ENCODE peak calls at places on chromosome 22, in nine cellular contexts. One of them, this sample, is unnamed.

GRCh38 chr22:24191381-24191841 is 10.1 kb downstream of the SUSD2 start:
- DNase-seq in SW480: no peak
- DNase-seq in body of pancreas: no peak
- DNase-seq in KBM-7: no peak
- DNase-seq in ELF-1: no peak
- DNase-seq in AG09309: no peak
- DNase-seq in CD8-positive, alpha-beta memory T cell: no peak
- DNase-seq in activated T-cell treated with anti-CD3 and anti-CD28 coated beads for 1 hour: no peak
- DNase-seq in dorsolateral prefrontal cortex: no peak
- DNase-seq in this sample: no peak

GRCh38 chr22:19750666-19751490 is 9.7 kb upstream of the TBX1 start:
- DNase-seq in SW480: no peak
- DNase-seq in body of pancreas: no peak
- DNase-seq in KBM-7: no peak
- DNase-seq in ELF-1: no peak
- DNase-seq in AG09309: no peak
- DNase-seq in CD8-positive, alpha-beta memory T cell: no peak
- DNase-seq in activated T-cell treated with anti-CD3 and anti-CD28 coated beads for 1 hour: no peak
- DNase-seq in dorsolateral prefrontal cortex: no peak
- DNase-seq in this sample: no peak

GRCh38 chr22:49738006-49738405 is 89.7 kb downstream of the BRD1 start:
- DNase-seq in SW480: no peak
- DNase-seq in body of pancreas: no peak
- DNase-seq in KBM-7: no peak
- DNase-seq in ELF-1: no peak
- DNase-seq in AG09309: no peak
- DNase-seq in CD8-positive, alpha-beta memory T cell: no peak
- DNase-seq in activated T-cell treated with anti-CD3 and anti-CD28 coated beads for 1 hour: no peak
- DNase-seq in dorsolateral prefrontal cortex: no peak
- DNase-seq in this sample: peak

GRCh38 chr22:31055322-31056159 is 25.6 kb upstream of the SMTN start:
- DNase-seq in SW480: peak
- DNase-seq in body of pancreas: peak
- DNase-seq in KBM-7: no peak
- DNase-seq in ELF-1: peak
- DNase-seq in AG09309: peak
- DNase-seq in CD8-positive, alpha-beta memory T cell: no peak
- DNase-seq in activated T-cell treated with anti-CD3 and anti-CD28 coated beads for 1 hour: no peak
- DNase-seq in dorsolateral prefrontal cortex: peak
- DNase-seq in this sample: peak

GRCh38 chr22:40603088-40603605 is 33.4 kb downstream of the MRTFA start:
- DNase-seq in SW480: peak
- DNase-seq in body of pancreas: peak
- DNase-seq in KBM-7: no peak
- DNase-seq in ELF-1: no peak
- DNase-seq in AG09309: no peak
- DNase-seq in CD8-positive, alpha-beta memory T cell: no peak
- DNase-seq in activated T-cell treated with anti-CD3 and anti-CD28 coated beads for 1 hour: no peak
- DNase-seq in dorsolateral prefrontal cortex: no peak
- DNase-seq in this sample: no peak

GRCh38 chr22:19128009-19128401 is 3.1 kb upstream of the TSSK2 start:
- DNase-seq in SW480: no peak
- DNase-seq in body of pancreas: no peak
- DNase-seq in KBM-7: no peak
- DNase-seq in ELF-1: no peak
- DNase-seq in AG09309: no peak
- DNase-seq in CD8-positive, alpha-beta memory T cell: no peak
- DNase-seq in activated T-cell treated with anti-CD3 and anti-CD28 coated beads for 1 hour: no peak
- DNase-seq in dorsolateral prefrontal cortex: no peak
- DNase-seq in this sample: no peak

GRCh38 chr22:43411981-43412807 is at the start of gene MPPED1:
- DNase-seq in SW480: no peak
- DNase-seq in body of pancreas: no peak
- DNase-seq in KBM-7: no peak
- DNase-seq in ELF-1: no peak
- DNase-seq in AG09309: no peak
- DNase-seq in CD8-positive, alpha-beta memory T cell: no peak
- DNase-seq in activated T-cell treated with anti-CD3 and anti-CD28 coated beads for 1 hour: no peak
- DNase-seq in dorsolateral prefrontal cortex: no peak
- DNase-seq in this sample: no peak

GRCh38 chr22:46652930-46653331 is 32.7 kb downstream of the GRAMD4 start:
- DNase-seq in SW480: no peak
- DNase-seq in body of pancreas: no peak
- DNase-seq in KBM-7: no peak
- DNase-seq in ELF-1: no peak
- DNase-seq in AG09309: no peak
- DNase-seq in CD8-positive, alpha-beta memory T cell: no peak
- DNase-seq in activated T-cell treated with anti-CD3 and anti-CD28 coated beads for 1 hour: no peak
- DNase-seq in dorsolateral prefrontal cortex: no peak
- DNase-seq in this sample: no peak

GRCh38 chr22:35352214-35353111 is 28.4 kb upstream of the HMOX1 start:
- DNase-seq in SW480: no peak
- DNase-seq in body of pancreas: peak
- DNase-seq in KBM-7: no peak
- DNase-seq in ELF-1: peak
- DNase-seq in AG09309: no peak
- DNase-seq in CD8-positive, alpha-beta memory T cell: no peak
- DNase-seq in activated T-cell treated with anti-CD3 and anti-CD28 coated beads for 1 hour: peak
- DNase-seq in dorsolateral prefrontal cortex: peak
- DNase-seq in this sample: peak

GRCh38 chr22:20199906-20200305 is 49.1 kb upstream of the CCDC188 start:
- DNase-seq in SW480: no peak
- DNase-seq in body of pancreas: no peak
- DNase-seq in KBM-7: no peak
- DNase-seq in ELF-1: no peak
- DNase-seq in AG09309: no peak
- DNase-seq in CD8-positive, alpha-beta memory T cell: no peak
- DNase-seq in activated T-cell treated with anti-CD3 and anti-CD28 coated beads for 1 hour: no peak
- DNase-seq in dorsolateral prefrontal cortex: no peak
- DNase-seq in this sample: no peak

GRCh38 chr22:45807156-45807915 is 135.7 kb downstream of the ATXN10 start:
- DNase-seq in SW480: no peak
- DNase-seq in body of pancreas: no peak
- DNase-seq in KBM-7: no peak
- DNase-seq in ELF-1: no peak
- DNase-seq in AG09309: no peak
- DNase-seq in CD8-positive, alpha-beta memory T cell: no peak
- DNase-seq in activated T-cell treated with anti-CD3 and anti-CD28 coated beads for 1 hour: no peak
- DNase-seq in dorsolateral prefrontal cortex: no peak
- DNase-seq in this sample: no peak

GRCh38 chr22:30235687-30236170 is 10.8 kb downstream of the LIF start:
- DNase-seq in SW480: peak
- DNase-seq in body of pancreas: peak
- DNase-seq in KBM-7: no peak
- DNase-seq in ELF-1: peak
- DNase-seq in AG09309: peak
- DNase-seq in CD8-positive, alpha-beta memory T cell: no peak
- DNase-seq in activated T-cell treated with anti-CD3 and anti-CD28 coated beads for 1 hour: no peak
- DNase-seq in dorsolateral prefrontal cortex: no peak
- DNase-seq in this sample: no peak

GRCh38 chr22:34102633-34103032 is 182.4 kb upstream of the LARGE1 start:
- DNase-seq in SW480: no peak
- DNase-seq in body of pancreas: no peak
- DNase-seq in KBM-7: no peak
- DNase-seq in ELF-1: peak
- DNase-seq in AG09309: no peak
- DNase-seq in CD8-positive, alpha-beta memory T cell: no peak
- DNase-seq in activated T-cell treated with anti-CD3 and anti-CD28 coated beads for 1 hour: no peak
- DNase-seq in dorsolateral prefrontal cortex: no peak
- DNase-seq in this sample: no peak

GRCh38 chr22:46578824-46579561 is 41.2 kb upstream of the GRAMD4 start:
- DNase-seq in SW480: no peak
- DNase-seq in body of pancreas: peak
- DNase-seq in KBM-7: no peak
- DNase-seq in ELF-1: peak
- DNase-seq in AG09309: no peak
- DNase-seq in CD8-positive, alpha-beta memory T cell: no peak
- DNase-seq in activated T-cell treated with anti-CD3 and anti-CD28 coated beads for 1 hour: no peak
- DNase-seq in dorsolateral prefrontal cortex: no peak
- DNase-seq in this sample: peak

GRCh38 chr22:40009231-40009769 is 14.5 kb downstream of the FAM83F start:
- DNase-seq in SW480: peak
- DNase-seq in body of pancreas: peak
- DNase-seq in KBM-7: no peak
- DNase-seq in ELF-1: peak
- DNase-seq in AG09309: no peak
- DNase-seq in CD8-positive, alpha-beta memory T cell: no peak
- DNase-seq in activated T-cell treated with anti-CD3 and anti-CD28 coated beads for 1 hour: no peak
- DNase-seq in dorsolateral prefrontal cortex: no peak
- DNase-seq in this sample: peak